ENCODE peak calls at places on chromosomes 6 and 20, in four cellular contexts. D, A, J and Y are unnamed samples.

GRCh38 chr6:42407379-42407778 is 44.3 kb downstream of the TRERF1 start:
- DNase-seq in D (no peak), A (peak), J (no peak), Y (peak)

GRCh38 chr6:146336200-146336599 is 207.4 kb upstream of the RAB32 start:
- DNase-seq in D (no peak), A (no peak), J (no peak), Y (no peak)

GRCh38 chr20:35490736-35491181 is 35.4 kb downstream of the CEP250 start:
- DNase-seq in D (no peak), A (no peak), J (no peak), Y (no peak)

GRCh38 chr6:83057705-83058321 is 7.8 kb downstream of the UBE3D start:
- DNase-seq in D (peak), A (peak), J (peak), Y (peak)

GRCh38 chr6:28732052-28732451 is 191.7 kb downstream of the TRIM27 start:
- DNase-seq in D (no peak), A (no peak), J (no peak), Y (no peak)

GRCh38 chr20:1617055-1617454 is 2.8 kb downstream of the SIRPB1 start:
- DNase-seq in D (no peak), A (no peak), J (no peak), Y (no peak)

GRCh38 chr6:107305391-107305790 is 154.0 kb downstream of the PDSS2 start:
- DNase-seq in D (no peak), A (no peak), J (no peak), Y (no peak)

GRCh38 chr6:24689964-24690363 is 23.1 kb downstream of the ACOT13 start:
- DNase-seq in D (no peak), A (no peak), J (no peak), Y (peak)

GRCh38 chr6:136956590-136957573 is 34.8 kb downstream of the SLC35D3 start:
- DNase-seq in D (peak), A (no peak), J (no peak), Y (no peak)

GRCh38 chr20:10555393-10555792 is 118.4 kb downstream of the JAG1 start:
- DNase-seq in D (no peak), A (no peak), J (no peak), Y (peak)

GRCh38 chr20:59723607-59724456 is 119.5 kb downstream of the PHACTR3 start:
- DNase-seq in D (peak), A (no peak), J (no peak), Y (peak)

GRCh38 chr6:25576920-25577319 is 75.1 kb upstream of the SCGN start:
- DNase-seq in D (no peak), A (no peak), J (no peak), Y (peak)

GRCh38 chr6:34146021-34146782 is at the start of gene GRM4:
- DNase-seq in D (peak), A (no peak), J (no peak), Y (no peak)

GRCh38 chr6:131946992-131947955 is 3.9 kb downstream of the CCN2 start:
- DNase-seq in D (no peak), A (no peak), J (no peak), Y (peak)

GRCh38 chr6:79570129-79570801 is 33.0 kb upstream of the LCA5 start:
- DNase-seq in D (no peak), A (no peak), J (no peak), Y (peak)

GRCh38 chr20:51423810-51424209 is 118.7 kb downstream of the NFATC2 start:
- DNase-seq in D (no peak), A (no peak), J (no peak), Y (no peak)

GRCh38 chr6:127522714-127523113 is 3.6 kb upstream of the MTCL3 start:
- DNase-seq in D (no peak), A (no peak), J (no peak), Y (no peak)

GRCh38 chr6:167153523-167153959 is 4.2 kb downstream of the GPR31 start:
- DNase-seq in D (no peak), A (no peak), J (no peak), Y (peak)

GRCh38 chr6:28371706-28372451 is 22.1 kb downstream of the ZKSCAN3 start:
- DNase-seq in D (no peak), A (no peak), J (no peak), Y (no peak)

GRCh38 chr6:41022294-41022693 is 16.7 kb downstream of the UNC5CL start:
- DNase-seq in D (no peak), A (no peak), J (no peak), Y (peak)

GRCh38 chr6:20640181-20640580 is 105.9 kb downstream of the CDKAL1 start:
- DNase-seq in D (peak), A (no peak), J (no peak), Y (no peak)

GRCh38 chr20:47876348-47877056 is 91.2 kb upstream of the SULF2 start:
- DNase-seq in D (no peak), A (no peak), J (no peak), Y (no peak)

GRCh38 chr6:29845405-29846006 is 17.9 kb downstream of the HLA-G start:
- DNase-seq in D (no peak), A (no peak), J (no peak), Y (no peak)

GRCh38 chr20:34570859-34571306 is 12.4 kb downstream of the MAP1LC3A start:
- DNase-seq in D (no peak), A (no peak), J (no peak), Y (peak)

GRCh38 chr6:100460650-100461204 is 4.0 kb downstream of the SIM1 start:
- DNase-seq in D (peak), A (no peak), J (no peak), Y (peak)

GRCh38 chr20:2693996-2694471 is 1.5 kb downstream of the EBF4 start:
- DNase-seq in D (peak), A (no peak), J (no peak), Y (no peak)

GRCh38 chr6:30781697-30782424 is 37.5 kb upstream of the IER3 start:
- DNase-seq in D (peak), A (peak), J (peak), Y (peak)

GRCh38 chr20:17771206-17772004 is 71.6 kb downstream of the BANF2 start:
- DNase-seq in D (no peak), A (no peak), J (no peak), Y (no peak)

GRCh38 chr6:89948876-89949275 is 54.6 kb downstream of the GJA10 start:
- DNase-seq in D (no peak), A (no peak), J (no peak), Y (peak)

GRCh38 chr20:57398901-57399535 is 7.8 kb downstream of the RBM38 start:
- DNase-seq in D (no peak), A (no peak), J (no peak), Y (no peak)

GRCh38 chr6:41730531-41731436 is 4.6 kb downstream of the TFEB start:
- DNase-seq in D (no peak), A (no peak), J (no peak), Y (peak)

GRCh38 chr20:25012616-25013189 is 20.2 kb upstream of the APMAP start:
- DNase-seq in D (no peak), A (no peak), J (no peak), Y (no peak)

GRCh38 chr6:17156112-17156921 is 54.5 kb downstream of the STMND1 start:
- DNase-seq in D (peak), A (peak), J (peak), Y (peak)

GRCh38 chr6:144283781-144284473 is 1.2 kb upstream of the UTRN start:
- DNase-seq in D (no peak), A (no peak), J (peak), Y (peak)

GRCh38 chr20:41011551-41012067 is 17.0 kb upstream of the TOP1 start:
- DNase-seq in D (no peak), A (no peak), J (no peak), Y (no peak)